ENCODE peak calls at places on chromosomes 7 and 10, in five cellular contexts. T is NCI-H748 treated with DMSO at 0.1 percent for 48 hours, J is GM12892, I is chondrocyte, U is stromal cell of bone marrow. A is an unnamed sample.

GRCh38 chr7:111639894-111640293 is 77.6 kb upstream of the IMMP2L start:
- DNase-seq in I (no peak), J (no peak), U (peak; percentile 66), T (no peak), A (no peak)

GRCh38 chr7:27184342-27185012 is 555 bp downstream of the HOXA11 start:
- DNase-seq in J (no peak), U (no peak), I (peak; percentile 88), T (no peak), A (peak; percentile 83)

GRCh38 chr10:96511044-96511945 is 2.4 kb downstream of the TLL2 start:
- DNase-seq in I (no peak), T (peak; percentile 28), J (no peak), U (no peak), A (no peak)

GRCh38 chr10:727162-727790 is 37.8 kb upstream of the DIP2C start:
- DNase-seq in U (no peak), T (no peak), I (no peak), J (no peak), A (no peak)

GRCh38 chr7:27185013-27185707 is at the start of gene HOXA11:
- DNase-seq in I (no peak), J (no peak), T (no peak), U (peak; percentile 84), A (peak; percentile 76)

GRCh38 chr10:77872151-77872946 is 54.2 kb downstream of the DLG5 start:
- DNase-seq in I (no peak), U (no peak), T (no peak), J (no peak), A (no peak)

GRCh38 chr10:15843705-15844104 is 16.6 kb downstream of the MINDY3 start:
- DNase-seq in U (no peak), I (no peak), J (no peak), T (no peak), A (no peak)

GRCh38 chr7:127847641-127848040 is 183.6 kb downstream of the LRRC4 start:
- DNase-seq in I (no peak), T (no peak), U (no peak), J (no peak), A (no peak)

GRCh38 chr7:25553580-25554274 is 325.4 kb upstream of the NPVF start:
- DNase-seq in J (no peak), I (no peak), U (no peak), T (no peak), A (no peak)

A was measured in posterior vena cava.